ENCODE peak calls at places on chromosome 5, in five cellular contexts. C, P, W, H and K are unnamed samples.

GRCh38 chr5:127295454-127295853 is 4.9 kb downstream of the MEGF10 start:
- DNase-seq in C (no peak), H (no peak), W (no peak), P (no peak), K (no peak)

GRCh38 chr5:150452914-150453313 is 3.4 kb upstream of the RPS14 start:
- DNase-seq in W (no peak), H (no peak), C (no peak), P (no peak), K (no peak)

GRCh38 chr5:150077060-150077459 is 9.3 kb downstream of the CSF1R start:
- DNase-seq in P (no peak), H (no peak), C (no peak), W (no peak), K (no peak)

GRCh38 chr5:131019601-131020315 is 145.3 kb downstream of the HINT1 start:
- DNase-seq in W (no peak), C (no peak), P (no peak), H (peak), K (no peak)

GRCh38 chr5:72137826-72138409 is 30.6 kb downstream of the MAP1B start:
- DNase-seq in C (no peak), W (no peak), P (no peak), H (peak), K (no peak)

GRCh38 chr5:120463991-120464626 is at the start of gene PRR16:
- DNase-seq in P (peak), C (peak), W (no peak), H (no peak), K (no peak)

GRCh38 chr5:60550311-60550710 is 149.7 kb downstream of the DEPDC1B start:
- DNase-seq in C (no peak), P (no peak), W (no peak), H (no peak), K (no peak)

GRCh38 chr5:95261369-95262175 is 23.3 kb downstream of the MCTP1 start:
- DNase-seq in W (no peak), C (no peak), P (peak), H (peak), K (no peak)

GRCh38 chr5:66281309-66281708 is 137.2 kb downstream of the SREK1 start:
- DNase-seq in W (no peak), C (no peak), H (no peak), P (no peak), K (no peak)

GRCh38 chr5:74575741-74576538 is 64.6 kb downstream of the ENC1 start:
- DNase-seq in W (peak), C (no peak), H (peak), P (peak), K (peak)

GRCh38 chr5:1293997-1294838 is 650 bp downstream of the TERT start:
- DNase-seq in H (no peak), W (no peak), P (no peak), C (no peak), K (no peak)

GRCh38 chr5:178416919-178417318 is 173.3 kb downstream of the COL23A1 start:
- DNase-seq in H (no peak), P (no peak), W (no peak), C (no peak), K (no peak)

GRCh38 chr5:179276838-179277395 is 68.3 kb downstream of the ADAMTS2 start:
- DNase-seq in H (no peak), C (peak), W (no peak), P (no peak), K (no peak)

GRCh38 chr5:132850066-132850465 is 16.2 kb downstream of the GDF9 start:
- DNase-seq in W (no peak), C (no peak), H (no peak), P (no peak), K (no peak)

GRCh38 chr5:81408496-81408895 is 14.6 kb upstream of the ACOT12 start:
- DNase-seq in H (no peak), W (no peak), P (no peak), C (no peak), K (no peak)

GRCh38 chr5:170614071-170614490 is 110.3 kb downstream of the KCNIP1 start:
- DNase-seq in C (no peak), W (no peak), P (no peak), H (no peak), K (no peak)

GRCh38 chr5:10303201-10303600 is 4.5 kb downstream of the CMBL start:
- DNase-seq in P (no peak), H (no peak), C (peak), W (no peak), K (no peak)

GRCh38 chr5:156329197-156329611 is 2.2 kb downstream of the SGCD start:
- DNase-seq in P (no peak), H (no peak), C (peak), W (no peak), K (no peak)

GRCh38 chr5:106205916-106206571 is 1464.7 kb downstream of the EFNA5 start:
- DNase-seq in C (no peak), H (no peak), P (no peak), W (no peak), K (no peak)

GRCh38 chr5:111530298-111530740 is 18.0 kb upstream of the STARD4 start:
- DNase-seq in C (peak), H (peak), W (no peak), P (peak), K (no peak)

GRCh38 chr5:82347213-82347947 is 69.2 kb upstream of the RPS23 start:
- DNase-seq in C (peak), H (no peak), P (peak), W (no peak), K (no peak)

GRCh38 chr5:158718738-158719505 is 380.8 kb downstream of the EBF1 start:
- DNase-seq in W (peak), H (no peak), P (no peak), C (no peak), K (no peak)

GRCh38 chr5:106163233-106163632 is 1507.5 kb downstream of the EFNA5 start:
- DNase-seq in C (no peak), P (no peak), H (no peak), W (no peak), K (no peak)

GRCh38 chr5:67619235-67619634 is 422.6 kb upstream of the CD180 start:
- DNase-seq in H (no peak), P (no peak), C (no peak), W (no peak), K (no peak)

GRCh38 chr5:67971223-67971830 is 244.2 kb upstream of the PIK3R1 start:
- DNase-seq in C (peak), W (no peak), H (no peak), P (no peak), K (no peak)

GRCh38 chr5:39517800-39518199 is 93.0 kb upstream of the DAB2 start:
- DNase-seq in H (no peak), C (no peak), W (peak), P (no peak), K (no peak)